ENCODE peak calls at places on chromosomes 1 and 21, in six cellular contexts. C is pancreas; M is right cardiac atrium; L is CD8-positive, alpha-beta memory T cell; P is heart right ventricle; X is effector memory CD4-positive, alpha-beta T cell. Z is an unnamed sample.

GRCh38 chr1:45870500-45870899 is 67.1 kb downstream of the MAST2 start:
- DNase-seq in L (no peak), C (no peak), P (no peak), X (no peak), M (no peak), Z (no peak)

GRCh38 chr1:9805006-9805526 is 18.7 kb downstream of the CLSTN1 start:
- DNase-seq in C (no peak), X (no peak), L (no peak), P (no peak), M (no peak), Z (no peak)

GRCh38 chr1:47838562-47839459 is 158.4 kb downstream of the TRABD2B start:
- DNase-seq in P (no peak), X (no peak), L (no peak), M (no peak), C (no peak), Z (no peak)

GRCh38 chr1:180415985-180416633 is 86.3 kb downstream of the ACBD6 start:
- DNase-seq in L (no peak), C (no peak), P (no peak), M (no peak), X (no peak), Z (no peak)

GRCh38 chr1:79899914-79900313 is 893.4 kb upstream of the ADGRL4 start:
- DNase-seq in C (no peak), M (no peak), X (no peak), P (no peak), L (no peak), Z (no peak)

GRCh38 chr1:5975133-5975880 is 16.9 kb downstream of the NPHP4 start:
- DNase-seq in P (no peak), M (peak; percentile 75), X (peak; percentile 35), C (peak; percentile 50), L (peak; percentile 34), Z (peak; percentile 54)

GRCh38 chr21:33657124-33657842 is 15.0 kb downstream of the ITSN1 start:
- DNase-seq in C (no peak), L (no peak), X (no peak), M (no peak), P (no peak), Z (no peak)

GRCh38 chr1:21855257-21856096 is 43.4 kb downstream of the LDLRAD2 start:
- DNase-seq in C (no peak), P (no peak), L (no peak), M (no peak), X (no peak), Z (no peak)

GRCh38 chr1:29688477-29689365 is 452.4 kb downstream of the PTPRU start:
- DNase-seq in M (no peak), P (no peak), C (no peak), L (no peak), X (no peak), Z (no peak)

GRCh38 chr1:172826096-172826741 is 167.3 kb downstream of the FASLG start:
- DNase-seq in X (no peak), M (peak; percentile 40), L (no peak), P (peak; percentile 23), C (no peak), Z (no peak)

GRCh38 chr1:179447489-179447888 is 81.7 kb downstream of the AXDND1 start:
- DNase-seq in M (no peak), X (no peak), C (no peak), L (no peak), P (no peak), Z (no peak)

GRCh38 chr1:77394166-77394565 is 112.3 kb downstream of the AK5 start:
- DNase-seq in L (no peak), X (no peak), P (no peak), M (no peak), C (no peak), Z (no peak)
- H3K4me3 ChIP-seq in L (no peak overlapping the region), X (no peak overlapping the region), P (no peak overlapping the region), M (no peak overlapping the region), C (no peak overlapping the region), Z (no peak overlapping the region)

GRCh38 chr1:34342334-34342733 is 165.6 kb downstream of the C1orf94 start:
- DNase-seq in M (no peak), X (no peak), P (no peak), L (no peak), C (no peak), Z (no peak)
- H3K4me1 ChIP-seq in M (no peaks in the 10 kb centered on the region), X (no peaks in the 10 kb centered on the region), P (no peaks in the 10 kb centered on the region), L (no peaks in the 10 kb centered on the region), C (no peaks in the 10 kb centered on the region), Z (no peaks in the 10 kb centered on the region)

GRCh38 chr1:1627261-1627841 is 4.6 kb upstream of the MMP23B start:
- DNase-seq in L (no peak), C (no peak), P (no peak), M (peak; percentile 54), X (no peak), Z (no peak)
- H3K4me3 ChIP-seq in L (no peak overlapping the region), C (no peak overlapping the region), P (no peak overlapping the region), M (no peak overlapping the region), X (no peak overlapping the region), Z (no peak overlapping the region)

GRCh38 chr1:39409055-39409816 is 82.2 kb upstream of the BMP8A start:
- DNase-seq in C (peak; percentile 28), M (peak; percentile 85), L (no peak), P (peak; percentile 70), X (no peak), Z (peak; percentile 57)
- H3K4me1 ChIP-seq in C (peaks cover 45% of the 10 kb centered on the region), M (peaks cover 16% of the 10 kb centered on the region), L (peaks cover 28% of the 10 kb centered on the region), P (peaks cover 25% of the 10 kb centered on the region), X (peaks cover 17% of the 10 kb centered on the region), Z (peaks cover 91% of the 10 kb centered on the region)

GRCh38 chr1:27007909-27008582 is 4.6 kb downstream of the TENT5B start:
- DNase-seq in L (no peak), P (no peak), C (no peak), M (peak; percentile 55), X (no peak), Z (no peak)

GRCh38 chr1:27010226-27010994 is 2.2 kb downstream of the TENT5B start:
- DNase-seq in L (no peak), P (no peak), M (no peak), C (no peak), X (no peak), Z (no peak)

GRCh38 chr1:27011058-27011764 is 1.4 kb downstream of the TENT5B start:
- DNase-seq in P (no peak), L (no peak), C (no peak), M (peak; percentile 67), X (no peak), Z (no peak)

GRCh38 chr1:27011976-27012563 is 580 bp downstream of the TENT5B start:
- DNase-seq in L (no peak), M (peak; percentile 36), C (no peak), P (no peak), X (no peak), Z (no peak)

GRCh38 chr1:27009601-27010197 is 3.0 kb downstream of the TENT5B start:
- DNase-seq in L (no peak), X (no peak), M (peak; percentile 65), C (no peak), P (peak; percentile 50), Z (peak; percentile 53)
- H3K4me3 ChIP-seq in L (no peak overlapping the region), X (no peak overlapping the region), M (no peak overlapping the region), C (no peak overlapping the region), P (no peak overlapping the region), Z (peak overlapping the region; percentile 75)

Z was measured in left ventricle myocardium inferior.